ENCODE peak calls at places on chromosomes 7 and 10, in seven cellular contexts. One of them, this sample, is unnamed.

GRCh38 chr10:68007356-68007755 is 67.7 kb downstream of the HERC4 start:
- DNase-seq in NCI-H774: no peak
- DNase-seq in germinal center: no peak
- DNase-seq in activated naive CD4-positive, alpha-beta T cell treated with anti-CD3 and anti-CD28 coated beads, Interleukin-2, amount 50 U/mL, for 16 hours: no peak
- DNase-seq in hepatic stellate cell: no peak
- DNase-seq in WTC11: no peak
- DNase-seq in activated CD4-positive, alpha-beta T cell treated with anti-CD3 and anti-CD28 coated beads, Interleukin-2, amount 50 U/mL, for 48 hours: no peak
- DNase-seq in this sample: no peak

GRCh38 chr10:5537684-5538083 is 12.9 kb downstream of the CALML3 start:
- DNase-seq in NCI-H774: no peak
- DNase-seq in germinal center: no peak
- DNase-seq in activated naive CD4-positive, alpha-beta T cell treated with anti-CD3 and anti-CD28 coated beads, Interleukin-2, amount 50 U/mL, for 16 hours: no peak
- DNase-seq in hepatic stellate cell: no peak
- DNase-seq in WTC11: no peak
- DNase-seq in activated CD4-positive, alpha-beta T cell treated with anti-CD3 and anti-CD28 coated beads, Interleukin-2, amount 50 U/mL, for 48 hours: no peak
- DNase-seq in this sample: no peak

GRCh38 chr10:1739751-1740150 is 2.4 kb upstream of the ADARB2 start:
- DNase-seq in NCI-H774: no peak
- DNase-seq in germinal center: no peak
- DNase-seq in activated naive CD4-positive, alpha-beta T cell treated with anti-CD3 and anti-CD28 coated beads, Interleukin-2, amount 50 U/mL, for 16 hours: no peak
- DNase-seq in hepatic stellate cell: no peak
- DNase-seq in WTC11: no peak
- DNase-seq in activated CD4-positive, alpha-beta T cell treated with anti-CD3 and anti-CD28 coated beads, Interleukin-2, amount 50 U/mL, for 48 hours: no peak
- DNase-seq in this sample: no peak

GRCh38 chr7:74604326-74605020 is 53.0 kb upstream of the GTF2I start:
- DNase-seq in NCI-H774: no peak
- DNase-seq in germinal center: no peak
- DNase-seq in activated naive CD4-positive, alpha-beta T cell treated with anti-CD3 and anti-CD28 coated beads, Interleukin-2, amount 50 U/mL, for 16 hours: no peak
- DNase-seq in hepatic stellate cell: no peak
- DNase-seq in WTC11: no peak
- DNase-seq in activated CD4-positive, alpha-beta T cell treated with anti-CD3 and anti-CD28 coated beads, Interleukin-2, amount 50 U/mL, for 48 hours: no peak
- DNase-seq in this sample: no peak

GRCh38 chr7:27154369-27154768 is 2.0 kb upstream of the HOXA3 start:
- DNase-seq in NCI-H774: no peak
- DNase-seq in germinal center: no peak
- DNase-seq in activated naive CD4-positive, alpha-beta T cell treated with anti-CD3 and anti-CD28 coated beads, Interleukin-2, amount 50 U/mL, for 16 hours: no peak
- DNase-seq in hepatic stellate cell: no peak
- DNase-seq in WTC11: no peak
- DNase-seq in activated CD4-positive, alpha-beta T cell treated with anti-CD3 and anti-CD28 coated beads, Interleukin-2, amount 50 U/mL, for 48 hours: no peak
- DNase-seq in this sample: no peak

GRCh38 chr10:16519908-16520861 is 1.5 kb downstream of the C1QL3 start:
- DNase-seq in NCI-H774: no peak
- DNase-seq in germinal center: peak
- DNase-seq in activated naive CD4-positive, alpha-beta T cell treated with anti-CD3 and anti-CD28 coated beads, Interleukin-2, amount 50 U/mL, for 16 hours: peak
- DNase-seq in hepatic stellate cell: no peak
- DNase-seq in WTC11: peak
- DNase-seq in activated CD4-positive, alpha-beta T cell treated with anti-CD3 and anti-CD28 coated beads, Interleukin-2, amount 50 U/mL, for 48 hours: peak
- DNase-seq in this sample: no peak

GRCh38 chr7:36192050-36192824 is 39.2 kb downstream of the EEPD1 start:
- DNase-seq in NCI-H774: no peak
- DNase-seq in germinal center: peak
- DNase-seq in activated naive CD4-positive, alpha-beta T cell treated with anti-CD3 and anti-CD28 coated beads, Interleukin-2, amount 50 U/mL, for 16 hours: no peak
- DNase-seq in hepatic stellate cell: no peak
- DNase-seq in WTC11: no peak
- DNase-seq in activated CD4-positive, alpha-beta T cell treated with anti-CD3 and anti-CD28 coated beads, Interleukin-2, amount 50 U/mL, for 48 hours: no peak
- DNase-seq in this sample: no peak

GRCh38 chr10:103502849-103503660 is 9.6 kb downstream of the NEURL1 start:
- DNase-seq in NCI-H774: no peak
- DNase-seq in germinal center: no peak
- DNase-seq in activated naive CD4-positive, alpha-beta T cell treated with anti-CD3 and anti-CD28 coated beads, Interleukin-2, amount 50 U/mL, for 16 hours: no peak
- DNase-seq in hepatic stellate cell: no peak
- DNase-seq in WTC11: no peak
- DNase-seq in activated CD4-positive, alpha-beta T cell treated with anti-CD3 and anti-CD28 coated beads, Interleukin-2, amount 50 U/mL, for 48 hours: no peak
- DNase-seq in this sample: no peak

GRCh38 chr7:79452495-79453265 is 787 bp downstream of the MAGI2 start:
- DNase-seq in NCI-H774: no peak
- DNase-seq in germinal center: no peak
- DNase-seq in activated naive CD4-positive, alpha-beta T cell treated with anti-CD3 and anti-CD28 coated beads, Interleukin-2, amount 50 U/mL, for 16 hours: no peak
- DNase-seq in hepatic stellate cell: peak
- DNase-seq in WTC11: peak
- DNase-seq in activated CD4-positive, alpha-beta T cell treated with anti-CD3 and anti-CD28 coated beads, Interleukin-2, amount 50 U/mL, for 48 hours: no peak
- DNase-seq in this sample: peak

This sample was measured in activated naive CD8-positive, alpha-beta T cell treated with anti-CD3 and anti-CD28 coated beads for 36 hours.